ENCODE peak calls at places on chromosomes 6 and 20, in six cellular contexts. W is transverse colon, N is K562, P is upper lobe of left lung, Q is H1, H is suprapubic skin. S is an unnamed sample.

GRCh38 chr6:151763938-151764680 is 43.4 kb upstream of the ESR1 start:
- DNase-seq in W (peak; percentile 82), N (peak; percentile 58), P (peak; percentile 93), Q (peak; percentile 93), H (peak; percentile 92), S (peak; percentile 94)

GRCh38 chr6:17418281-17419188 is 25.1 kb downstream of the CAP2 start:
- DNase-seq in W (no peak), N (no peak), P (no peak), Q (no peak), H (no peak), S (no peak)

GRCh38 chr6:90175627-90176538 is 120.8 kb downstream of the BACH2 start:
- DNase-seq in W (no peak), N (no peak), P (no peak), Q (no peak), H (no peak), S (no peak)

GRCh38 chr20:4406627-4407026 is 315.1 kb upstream of the PRND start:
- DNase-seq in W (no peak), N (peak; percentile 44), P (no peak), Q (no peak), H (no peak), S (no peak)

GRCh38 chr6:131013495-131013894 is 49.5 kb downstream of the EPB41L2 start:
- DNase-seq in W (no peak), N (no peak), P (no peak), Q (no peak), H (no peak), S (no peak)

GRCh38 chr6:107491791-107492674 is 2.1 kb downstream of the SOBP start:
- DNase-seq in W (no peak), N (no peak), P (no peak), Q (no peak), H (no peak), S (no peak)

GRCh38 chr6:41939091-41939847 is 2.3 kb downstream of the CCND3 start:
- DNase-seq in W (peak; percentile 29), N (peak; percentile 96), P (peak; percentile 89), Q (peak; percentile 69), H (peak; percentile 63), S (peak; percentile 30)

GRCh38 chr20:33811763-33812672 is 870 bp downstream of the CHMP4B start:
- DNase-seq in W (peak; percentile 67), N (peak; percentile 70), P (peak; percentile 87), Q (peak; percentile 60), H (peak; percentile 85), S (peak; percentile 66)

GRCh38 chr20:2305946-2306345 is 10.1 kb downstream of the TGM3 start:
- DNase-seq in W (peak; percentile 47), N (no peak), P (no peak), Q (no peak), H (peak; percentile 15), S (no peak)

GRCh38 chr6:127897437-127897836 is 3.4 kb downstream of the THEMIS start:
- DNase-seq in W (no peak), N (no peak), P (no peak), Q (no peak), H (no peak), S (no peak)

GRCh38 chr6:127900935-127901334 is at the start of gene THEMIS:
- DNase-seq in W (peak; percentile 10), N (no peak), P (no peak), Q (no peak), H (no peak), S (no peak)

GRCh38 chr6:127904160-127904559 is 3.3 kb upstream of the THEMIS start:
- DNase-seq in W (no peak), N (no peak), P (no peak), Q (no peak), H (no peak), S (no peak)

GRCh38 chr6:127907960-127908640 is 7.2 kb upstream of the THEMIS start:
- DNase-seq in W (no peak), N (no peak), P (no peak), Q (no peak), H (no peak), S (no peak)

GRCh38 chr6:127902933-127903332 is 2.1 kb upstream of the THEMIS start:
- DNase-seq in W (no peak), N (no peak), P (no peak), Q (no peak), H (no peak), S (no peak)
- H3K4me3 ChIP-seq in W (no peak overlapping the region), N (no peak overlapping the region), P (no peak overlapping the region), Q (no peak overlapping the region), H (no peak overlapping the region), S (no peak overlapping the region)

GRCh38 chr6:95978230-95978629 is 37.5 kb upstream of the FUT9 start:
- DNase-seq in W (no peak), N (no peak), P (no peak), Q (no peak), H (no peak), S (no peak)
- TF ChIP-seq POLR2AphosphoS5 in W (no peak), N (no peak), P (no peak), Q (no peak), H (no peak), S (no peak)

GRCh38 chr20:62146019-62146755 is 2.6 kb downstream of the SS18L1 start:
- DNase-seq in W (no peak), N (peak; percentile 89), P (no peak), Q (no peak), H (no peak), S (no peak)
- TF ChIP-seq EP300 in W (no peak), N (peak; percentile 56), P (no peak), Q (no peak), H (no peak), S (no peak)

GRCh38 chr6:31441368-31442267 is 38.2 kb downstream of the MICA start:
- DNase-seq in W (peak; percentile 87), N (peak; percentile 86), P (peak; percentile 89), Q (peak; percentile 94), H (peak; percentile 93), S (peak; percentile 89)
- H3K4me3 ChIP-seq in W (peak overlapping the region; percentile 15), N (no peak overlapping the region), P (no peak overlapping the region), Q (no peak overlapping the region), H (no peak overlapping the region), S (no peak overlapping the region)

GRCh38 chr6:24720604-24721460 is 1.9 kb upstream of the C6orf62 start:
- DNase-seq in W (peak; percentile 100), N (peak; percentile 100), P (peak; percentile 100), Q (peak; percentile 99), H (peak; percentile 100), S (peak; percentile 100)

GRCh38 chr6:24721461-24722215 is 2.7 kb upstream of the C6orf62 start:
- DNase-seq in W (peak; percentile 90), N (no peak), P (peak; percentile 86), Q (no peak), H (no peak), S (peak; percentile 87)

GRCh38 chr6:24720131-24720603 is 1.2 kb upstream of the C6orf62 start:
- DNase-seq in W (peak; percentile 70), N (peak; percentile 74), P (peak; percentile 64), Q (no peak), H (peak; percentile 82), S (peak; percentile 67)

GRCh38 chr6:24718449-24719124 is 367 bp downstream of the C6orf62 start:
- DNase-seq in W (no peak), N (no peak), P (no peak), Q (no peak), H (no peak), S (no peak)

DNA sequence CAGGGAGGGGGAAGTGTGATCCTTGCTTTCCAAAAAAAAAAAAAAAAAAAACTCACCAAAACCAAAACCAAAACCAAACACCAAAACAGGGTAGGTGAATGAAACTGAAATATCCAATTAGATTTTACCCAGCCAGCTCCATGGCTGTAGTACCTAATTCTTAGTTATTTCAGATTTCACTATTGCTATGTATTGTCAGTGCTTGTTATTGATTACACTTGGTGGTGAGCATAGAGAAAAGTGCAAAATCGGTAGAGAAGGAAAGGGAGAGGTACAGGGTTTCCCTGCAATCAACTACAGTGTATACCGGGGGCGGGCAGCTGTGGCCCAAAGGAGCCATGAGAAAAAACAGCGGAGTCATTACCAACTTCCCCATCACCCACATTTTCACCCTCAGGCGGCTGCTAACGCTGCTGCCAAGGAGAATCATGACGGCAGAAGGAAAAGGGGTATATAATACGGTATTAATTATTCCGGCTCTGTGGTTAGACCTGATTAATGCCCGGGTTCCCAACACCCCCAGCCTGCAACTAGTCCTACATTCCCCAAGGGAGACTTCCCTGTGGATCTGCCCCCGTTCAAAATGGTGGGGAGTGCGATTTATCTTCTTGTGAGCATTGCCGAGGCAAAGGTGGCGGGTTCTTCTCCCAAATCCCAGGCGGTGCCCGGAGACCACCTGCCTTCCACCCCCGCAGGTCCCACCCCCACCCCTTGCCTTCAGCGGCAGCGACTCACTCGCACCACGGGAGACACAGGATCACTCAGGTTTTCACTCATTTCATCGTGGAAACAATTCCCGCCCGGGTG is at the start of gene C6orf62:
- DNase-seq in W (peak; percentile 41), N (peak; percentile 65), P (peak; percentile 65), Q (no peak), H (no peak), S (peak; percentile 40)
- TF ChIP-seq POLR2AphosphoS5 in W (no peak), N (peak; percentile 20), P (no peak), Q (peak; percentile 39), H (no peak), S (no peak)

GRCh38 chr20:62303327-62304226 is 780 bp downstream of the ADRM1 start:
- DNase-seq in W (peak; percentile 23), N (peak; percentile 50), P (no peak), Q (no peak), H (no peak), S (no peak)
- TF ChIP-seq EP300 in W (no peak), N (no peak), P (no peak), Q (no peak), H (no peak), S (no peak)

GRCh38 chr20:45254867-45255266 is 503 bp upstream of the SLPI start:
- DNase-seq in W (no peak), N (no peak), P (no peak), Q (no peak), H (no peak), S (no peak)
- H3K4me3 ChIP-seq in W (no peak overlapping the region), N (no peak overlapping the region), P (peak overlapping the region; percentile 55), Q (no peak overlapping the region), H (peak overlapping the region; percentile 28), S (no peak overlapping the region)

GRCh38 chr20:63574156-63574828 is at the start of gene HELZ2:
- DNase-seq in W (peak; percentile 88), N (peak; percentile 77), P (peak; percentile 85), Q (peak; percentile 78), H (peak; percentile 88), S (peak; percentile 87)
- TF ChIP-seq POLR2AphosphoS5 in W (peak; percentile 85), N (peak; percentile 39), P (peak; percentile 82), Q (no peak), H (no peak), S (peak; percentile 65)

S was measured in stomach.